ENCODE peak calls at places on chromosomes 12 and 14, in four cellular contexts. N is NT2/D1, S is GM13976, G is neural crest cell. I is an unnamed sample.

GRCh38 chr14:99586054-99586760 is 17.8 kb downstream of the CCDC85C start:
- DNase-seq in G (no peak), S (no peak), N (no peak), I (no peak)

GRCh38 chr14:81511110-81511900 is 22.3 kb downstream of the SEL1L start:
- DNase-seq in G (no peak), N (no peak), S (no peak), I (no peak)

GRCh38 chr12:50642755-50643154 is 121.1 kb upstream of the ATF1 start:
- DNase-seq in N (no peak), G (no peak), S (no peak), I (no peak)

GRCh38 chr14:23436327-23437141 is 1.1 kb upstream of the MYH7 start:
- DNase-seq in N (no peak), S (no peak), G (peak; percentile 46), I (no peak)

GRCh38 chr12:75831413-75831812 is 200.2 kb downstream of the PHLDA1 start:
- DNase-seq in N (no peak), G (no peak), S (no peak), I (peak; percentile 72)

GRCh38 chr14:20682127-20682434 is 2.3 kb upstream of the RNASE4 start:
- DNase-seq in N (no peak), S (no peak), G (no peak), I (no peak)

GRCh38 chr12:16090974-16091373 is 179.8 kb downstream of the DERA start:
- DNase-seq in G (no peak), S (no peak), N (no peak), I (no peak)

GRCh38 chr12:17017402-17017801 is 411.4 kb upstream of the LMO3 start:
- DNase-seq in G (no peak), S (no peak), N (no peak), I (no peak)

GRCh38 chr12:123761841-123762714 is at the start of gene DNAH10:
- DNase-seq in N (peak; percentile 48), G (peak; percentile 68), S (peak; percentile 85), I (peak; percentile 6)

GRCh38 chr12:118259079-118259478 is 113.6 kb downstream of the TAOK3 start:
- DNase-seq in N (no peak), S (no peak), G (no peak), I (peak; percentile 22)

GRCh38 chr12:77179515-77179914 is 114.1 kb upstream of the E2F7 start:
- DNase-seq in S (peak; percentile 7), G (no peak), N (no peak), I (no peak)

GRCh38 chr12:14443531-14443930 is 78.0 kb downstream of the ATF7IP start:
- DNase-seq in N (no peak), G (no peak), S (no peak), I (no peak)

GRCh38 chr12:63323942-63324341 is 172.9 kb upstream of the AVPR1A start:
- DNase-seq in S (no peak), N (no peak), G (no peak), I (no peak)

GRCh38 chr14:101020971-101021370 is 117.4 kb upstream of the RTL1 start:
- DNase-seq in G (no peak), N (no peak), S (no peak), I (no peak)

GRCh38 chr14:68809524-68809923 is 16.7 kb upstream of the ZFP36L1 start:
- DNase-seq in N (no peak), S (no peak), G (no peak), I (no peak)

I was measured in astrocyte.